ENCODE peak calls at places on chromosomes 12 and 14, in six cellular contexts. B, E, L, J, F and Z are unnamed samples. For H3K4me1 and H3K9me3, the result is how much of the 10 kb centered on the place peaks cover.

GRCh38 chr12:68007466-68007865 is 18.2 kb downstream of the IFNG-AS1 start:
- DNase-seq in F (no peak), J (no peak), E (no peak), B (peak), L (no peak), Z (no peak)

GRCh38 chr14:56422703-56423213 is 156.8 kb upstream of the TMEM260 start:
- DNase-seq in F (no peak), B (peak), J (peak), L (peak), E (peak), Z (peak)

GRCh38 chr12:14558377-14559051 is 9.2 kb downstream of the PLBD1 start:
- DNase-seq in J (no peak), E (no peak), B (no peak), F (no peak), L (no peak), Z (no peak)

GRCh38 chr12:10307630-10308029 is at the start of gene KLRD1:
- DNase-seq in L (no peak), F (no peak), B (no peak), E (no peak), J (no peak), Z (no peak)

GRCh38 chr12:52007158-52007921 is 594 bp downstream of the TAMALIN start:
- DNase-seq in J (peak), F (peak), L (peak), E (no peak), B (peak), Z (no peak)

GRCh38 chr12:87074801-87075200 is 818.6 kb upstream of the MGAT4C start:
- DNase-seq in L (no peak), B (no peak), F (no peak), J (no peak), E (no peak), Z (no peak)

GRCh38 chr12:90100619-90101018 is 392.0 kb upstream of the ATP2B1 start:
- DNase-seq in E (no peak), F (no peak), L (no peak), J (no peak), B (no peak), Z (no peak)

GRCh38 chr14:70257526-70257925 is 68.8 kb upstream of the SLC8A3 start:
- DNase-seq in E (no peak), F (no peak), L (no peak), J (no peak), B (no peak), Z (no peak)

GRCh38 chr12:59086124-59086523 is 165.8 kb upstream of the LRIG3 start:
- DNase-seq in F (no peak), L (no peak), E (no peak), B (no peak), J (no peak), Z (no peak)

GRCh38 chr12:123973552-123974341 is 732 bp downstream of the ZNF664 start:
- DNase-seq in F (peak), L (peak), B (no peak), J (peak), E (peak), Z (no peak)

GRCh38 chr14:99529899-99530298 is 48.7 kb downstream of the CCNK start:
- DNase-seq in E (no peak), L (no peak), B (no peak), J (no peak), F (no peak), Z (no peak)

GRCh38 chr12:62764251-62764650 is 170.7 kb downstream of the PPM1H start:
- DNase-seq in F (no peak), B (peak), L (no peak), E (no peak), J (no peak), Z (no peak)

GRCh38 chr12:15350643-15351042 is 28.3 kb downstream of the PTPRO start:
- DNase-seq in F (no peak), B (no peak), L (no peak), E (no peak), J (peak), Z (no peak)

GRCh38 chr14:60686865-60687264 is 37.3 kb downstream of the SIX4 start:
- DNase-seq in F (no peak), J (no peak), B (no peak), E (no peak), L (no peak), Z (no peak)

GRCh38 chr12:66077542-66077941 is 53.0 kb downstream of the LLPH start:
- DNase-seq in E (no peak), B (no peak), J (no peak), F (no peak), L (no peak), Z (no peak)

GRCh38 chr12:84814664-84815245 is 97.8 kb downstream of the SLC6A15 start:
- DNase-seq in L (no peak), J (no peak), E (no peak), B (peak), F (no peak), Z (no peak)

GRCh38 chr14:75249958-75250336 is 28.7 kb upstream of the FOS start:
- DNase-seq in E (no peak), B (peak), L (no peak), J (no peak), F (no peak), Z (no peak)

GRCh38 chr12:3553681-3554546 is 62.9 kb downstream of the PRMT8 start:
- DNase-seq in J (no peak), B (no peak), E (no peak), L (no peak), F (no peak), Z (no peak)

GRCh38 chr12:68861890-68862289 is 53.9 kb downstream of the MDM2 start:
- DNase-seq in F (no peak), J (no peak), E (no peak), L (no peak), B (no peak), Z (no peak)

GRCh38 chr14:33932033-33932432 is 18.8 kb downstream of the EGLN3 start:
- DNase-seq in J (no peak), F (no peak), E (no peak), L (no peak), B (no peak), Z (no peak)
- H3K4me1 ChIP-seq in J (under half), F (under half), E (under half), L (under half), B (under half), Z (under half)

GRCh38 chr14:100566119-100566518 is 21.1 kb downstream of the BEGAIN start:
- DNase-seq in E (no peak), L (no peak), F (no peak), J (no peak), B (no peak), Z (no peak)

GRCh38 chr14:100568164-100568997 is 18.8 kb downstream of the BEGAIN start:
- DNase-seq in E (no peak), L (no peak), B (no peak), F (no peak), J (no peak), Z (no peak)

GRCh38 chr14:100566586-100566985 is 20.6 kb downstream of the BEGAIN start:
- DNase-seq in B (no peak), J (no peak), F (no peak), L (no peak), E (no peak), Z (no peak)

GRCh38 chr14:100567877-100568163 is 19.4 kb downstream of the BEGAIN start:
- DNase-seq in L (no peak), J (no peak), F (no peak), B (no peak), E (no peak), Z (no peak)

GRCh38 chr14:100567009-100567876 is 20.0 kb downstream of the BEGAIN start:
- DNase-seq in F (no peak), E (no peak), J (no peak), L (no peak), B (no peak), Z (peak)
- H3K27ac ChIP-seq in F (no peak), E (no peak), J (no peak), L (no peak), B (no peak), Z (no peak)

GRCh38 chr14:43001729-43002128 is 1395.1 kb downstream of the LRFN5 start:
- DNase-seq in L (no peak), J (no peak), F (no peak), E (no peak), B (peak), Z (no peak)
- H3K9me3 ChIP-seq in L (under half), J (under half), F (under half), E (under half), B (under half), Z (under half)

GRCh38 chr12:92543872-92544271 is 158.9 kb upstream of the PLEKHG7 start:
- DNase-seq in F (no peak), B (no peak), E (no peak), L (peak), J (no peak), Z (no peak)
- H3K4me1 ChIP-seq in F (under half), B (under half), E (under half), L (under half), J (under half), Z (under half)

DNA sequence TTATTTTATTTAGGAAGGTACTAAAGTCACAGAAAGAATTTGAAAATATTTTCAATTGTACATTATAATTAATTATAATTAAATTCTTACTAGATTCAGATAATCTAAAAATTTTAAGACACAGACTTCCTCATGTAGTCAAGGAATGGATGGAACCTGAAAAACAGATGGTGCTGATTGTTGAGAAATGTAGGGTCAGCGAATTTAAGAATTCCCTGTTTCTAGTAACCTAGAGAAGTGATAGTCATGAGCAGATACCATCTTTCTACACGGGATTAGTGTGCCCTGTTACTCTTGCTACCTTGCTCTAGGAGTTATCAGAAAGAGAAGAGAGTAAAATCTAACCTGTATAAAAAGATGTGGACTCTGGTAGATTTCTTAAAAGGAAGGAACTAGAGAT is 37.5 kb upstream of the PTHLH start:
- DNase-seq in J (no peak), B (no peak), E (no peak), F (no peak), L (no peak), Z (no peak)
- H3K27ac ChIP-seq in J (no peak), B (no peak), E (no peak), F (no peak), L (no peak), Z (no peak)

DNA sequence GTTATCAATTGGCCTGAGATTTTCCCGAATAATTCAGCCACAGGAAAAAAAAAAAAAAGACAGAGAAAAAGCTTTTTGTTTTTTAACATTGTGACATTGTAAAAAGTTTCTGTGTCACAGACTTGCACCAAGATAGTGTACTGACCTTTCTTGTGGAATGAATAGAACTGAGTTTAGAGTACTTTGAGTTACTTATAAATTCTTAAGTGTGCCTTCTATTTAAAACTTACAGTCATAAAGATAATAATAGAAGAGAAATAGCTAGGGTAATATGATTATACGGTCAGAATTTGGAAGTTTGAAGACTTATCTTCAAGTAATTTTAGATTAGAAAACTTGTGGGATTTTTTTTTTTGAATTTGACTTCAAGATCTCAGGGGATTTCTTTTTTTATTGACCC is 88.8 kb downstream of the FGD4 start:
- DNase-seq in F (no peak), L (no peak), J (no peak), B (no peak), E (no peak), Z (no peak)
- H3K9me3 ChIP-seq in F (under half), L (under half), J (under half), B (under half), E (under half), Z (under half)

GRCh38 chr12:50218386-50218785 is 51.2 kb upstream of the CERS5 start:
- DNase-seq in B (no peak), F (no peak), L (no peak), J (no peak), E (no peak), Z (no peak)

GRCh38 chr12:50221228-50222008 is 54.2 kb upstream of the CERS5 start:
- DNase-seq in E (peak), L (no peak), J (no peak), B (peak), F (no peak), Z (no peak)

GRCh38 chr12:50222275-50222783 is 55.2 kb upstream of the CERS5 start:
- DNase-seq in L (peak), B (peak), F (no peak), J (peak), E (peak), Z (peak)

GRCh38 chr12:50219544-50219943 is 52.4 kb upstream of the CERS5 start:
- DNase-seq in F (no peak), E (no peak), L (no peak), J (no peak), B (no peak), Z (no peak)

DNA sequence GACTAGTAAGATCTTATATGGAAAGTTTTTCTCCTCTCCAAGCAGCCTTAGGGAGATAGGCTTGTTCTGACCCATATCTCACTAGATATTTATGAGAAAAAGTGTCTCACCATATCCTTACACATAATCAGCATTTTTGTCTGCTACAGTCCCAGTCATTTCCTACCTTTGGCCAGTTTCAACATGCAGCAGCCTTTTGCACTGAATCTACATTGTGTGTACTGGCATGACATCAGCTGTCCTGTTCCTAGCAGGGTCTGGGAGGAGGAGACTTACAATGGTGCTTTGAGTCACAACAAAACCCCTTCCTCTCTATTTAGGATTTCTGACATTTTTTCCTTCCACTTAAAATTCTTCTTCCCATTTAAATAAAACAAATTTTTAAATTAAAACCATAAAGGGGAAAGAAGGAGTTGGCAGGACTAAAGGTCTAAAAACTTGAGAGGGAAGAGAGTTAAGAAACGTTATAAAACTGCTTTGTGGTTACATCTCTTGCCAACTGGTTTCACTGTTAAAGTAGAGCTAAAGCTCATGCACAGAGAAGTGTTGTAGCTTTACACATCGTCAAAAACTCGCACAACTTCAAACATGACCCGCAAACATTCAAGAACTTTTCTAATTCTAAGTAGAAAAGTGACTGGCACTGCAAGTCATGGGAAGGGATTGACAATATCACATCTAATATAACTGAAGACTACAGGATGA is 53.3 kb upstream of the CERS5 start:
- DNase-seq in E (no peak), F (no peak), J (no peak), L (no peak), B (peak), Z (peak)
- H3K4me1 ChIP-seq in E (under half), F (under half), J (under half), L (under half), B (under half), Z (under half)

GRCh38 chr14:68899033-68899603 is 80.0 kb downstream of the ACTN1 start:
- DNase-seq in L (no peak), J (no peak), E (no peak), B (no peak), F (no peak), Z (no peak)
- H3K27ac ChIP-seq in L (no peak), J (no peak), E (no peak), B (peak), F (peak), Z (no peak)